ENCODE peak calls at places on chromosomes 13 and 19, in six cellular contexts. F is heart right ventricle, H is sigmoid colon, M is GM23338, A is ovary, W is Peyer's patch. Y is an unnamed sample.

GRCh38 chr13:45817833-45818232 is 33.7 kb downstream of the SIAH3 start:
- DNase-seq in F (no peak), H (no peak), M (peak; percentile 43), A (no peak), W (no peak), Y (no peak)

GRCh38 chr19:33430674-33431277 is 57.3 kb downstream of the CEBPG start:
- DNase-seq in F (peak; percentile 51), H (peak; percentile 69), M (peak; percentile 79), A (no peak), W (peak; percentile 83), Y (peak; percentile 52)

GRCh38 chr13:32852568-32852967 is 163.7 kb upstream of the KL start:
- DNase-seq in F (no peak), H (no peak), M (no peak), A (no peak), W (no peak), Y (no peak)

GRCh38 chr13:105827074-105827473 is 708.4 kb downstream of the EFNB2 start:
- DNase-seq in F (no peak), H (no peak), M (no peak), A (no peak), W (no peak), Y (no peak)

GRCh38 chr19:4678881-4679379 is 8.8 kb upstream of the MYDGF start:
- DNase-seq in F (no peak), H (no peak), M (peak; percentile 98), A (peak; percentile 72), W (no peak), Y (no peak)

GRCh38 chr19:34824686-34825085 is 51.7 kb upstream of the ZNF599 start:
- DNase-seq in F (no peak), H (no peak), M (no peak), A (no peak), W (no peak), Y (no peak)

GRCh38 chr19:53394522-53394973 is 401 bp upstream of the ZNF765 start:
- DNase-seq in F (peak; percentile 49), H (peak; percentile 80), M (peak; percentile 84), A (peak; percentile 48), W (no peak), Y (no peak)

GRCh38 chr19:7470540-7471305 is 18.1 kb downstream of the PEX11G start:
- DNase-seq in F (no peak), H (no peak), M (no peak), A (no peak), W (no peak), Y (no peak)

GRCh38 chr13:48155850-48156249 is 60.9 kb upstream of the MED4 start:
- DNase-seq in F (no peak), H (no peak), M (no peak), A (no peak), W (no peak), Y (peak; percentile 83)

GRCh38 chr13:46321494-46322225 is 65.4 kb downstream of the RUBCNL start:
- DNase-seq in F (peak; percentile 34), H (no peak), M (peak; percentile 68), A (no peak), W (no peak), Y (peak; percentile 65)

GRCh38 chr13:79870123-79870522 is 389.2 kb downstream of the NDFIP2 start:
- DNase-seq in F (no peak), H (no peak), M (peak; percentile 23), A (no peak), W (no peak), Y (no peak)

GRCh38 chr19:55585658-55586339 is 5.2 kb upstream of the ZNF579 start:
- DNase-seq in F (peak; percentile 88), H (peak; percentile 89), M (peak; percentile 90), A (peak; percentile 92), W (peak; percentile 67), Y (no peak)

GRCh38 chr19:50410109-50410508 is 8.6 kb upstream of the SPIB start:
- DNase-seq in F (no peak), H (no peak), M (no peak), A (no peak), W (no peak), Y (no peak)

GRCh38 chr19:42634409-42635232 is 39.9 kb upstream of the CEACAM8 start:
- DNase-seq in F (no peak), H (no peak), M (peak; percentile 83), A (no peak), W (no peak), Y (no peak)

GRCh38 chr13:108959254-108959653 is 329.8 kb downstream of the MYO16 start:
- DNase-seq in F (no peak), H (no peak), M (no peak), A (no peak), W (no peak), Y (no peak)

GRCh38 chr13:113887700-113888201 is 23.9 kb upstream of the GAS6 start:
- DNase-seq in F (no peak), H (no peak), M (no peak), A (no peak), W (no peak), Y (no peak)

GRCh38 chr13:38664920-38665319 is 22.0 kb upstream of the FREM2 start:
- DNase-seq in F (no peak), H (no peak), M (no peak), A (no peak), W (no peak), Y (no peak)

GRCh38 chr13:41137951-41138350 is 5.3 kb upstream of the KBTBD6 start:
- DNase-seq in F (no peak), H (no peak), M (no peak), A (no peak), W (no peak), Y (no peak)

GRCh38 chr13:22801402-22802003 is 379.3 kb upstream of the SGCG start:
- DNase-seq in F (no peak), H (no peak), M (peak; percentile 56), A (no peak), W (no peak), Y (no peak)

GRCh38 chr19:16315825-16316505 is 8.7 kb upstream of the KLF2 start:
- DNase-seq in F (peak; percentile 77), H (peak; percentile 90), M (no peak), A (peak; percentile 84), W (no peak), Y (no peak)

GRCh38 chr13:28147489-28147888 is 9.1 kb downstream of the PAN3 start:
- DNase-seq in F (no peak), H (no peak), M (no peak), A (no peak), W (no peak), Y (no peak)

GRCh38 chr13:114115191-114115671 is 17.2 kb downstream of the RASA3 start:
- DNase-seq in F (peak; percentile 17), H (peak; percentile 72), M (no peak), A (no peak), W (peak; percentile 78), Y (no peak)

GRCh38 chr19:56727731-56728130 is 56.2 kb upstream of the ZNF835 start:
- DNase-seq in F (no peak), H (no peak), M (no peak), A (no peak), W (no peak), Y (no peak)

GRCh38 chr13:72166102-72166660 is 299.2 kb upstream of the DACH1 start:
- DNase-seq in F (no peak), H (no peak), M (no peak), A (no peak), W (no peak), Y (no peak)

DNA sequence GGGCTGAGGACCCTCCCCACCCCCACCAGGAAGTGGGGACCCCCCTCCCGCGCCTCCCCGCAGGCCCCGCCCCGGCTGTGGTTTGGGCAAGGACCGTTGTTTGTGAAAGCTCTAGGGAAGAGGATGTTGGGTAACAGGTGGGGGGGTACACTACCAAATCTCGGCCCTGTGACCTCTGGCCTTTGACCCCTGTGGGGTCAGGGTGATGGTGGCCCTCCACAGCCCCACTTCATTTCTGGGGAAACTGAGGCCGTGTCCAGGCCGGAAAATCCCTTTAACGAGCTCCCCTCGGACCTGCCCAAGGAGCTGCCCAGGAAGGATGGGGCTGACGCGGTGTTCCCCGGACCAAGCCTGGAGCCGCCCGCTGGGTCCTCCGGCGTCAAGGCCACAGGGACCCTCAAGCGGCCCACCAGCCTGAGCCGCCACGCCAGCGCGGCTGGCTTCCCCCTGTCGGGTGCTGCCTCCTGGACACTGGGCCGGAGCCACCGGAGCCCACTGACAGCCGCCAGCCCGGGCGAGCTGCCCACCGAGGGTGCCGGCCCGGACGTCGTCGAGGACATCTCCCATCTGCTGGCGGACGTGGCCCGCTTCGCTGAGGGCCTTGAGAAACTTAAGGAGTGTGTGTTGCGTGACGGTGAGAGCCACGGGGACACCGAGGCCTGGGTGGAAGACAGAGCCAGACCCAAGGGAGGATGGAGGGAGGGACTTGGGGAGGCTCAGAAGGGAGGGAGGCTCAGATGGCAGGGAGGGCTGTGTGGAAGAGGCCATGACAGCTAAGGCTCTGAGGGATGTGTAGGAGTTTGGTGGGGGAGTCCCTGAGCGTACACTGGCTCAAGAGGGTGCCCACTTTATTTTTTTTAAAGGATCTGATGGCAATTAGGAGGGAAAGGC is 1.4 kb downstream of the ARHGAP45 start:
- DNase-seq in F (peak; percentile 45), H (no peak), M (no peak), A (no peak), W (no peak), Y (peak; percentile 78)
- H3K4me1 ChIP-seq in F (peaks cover 65% of the 10 kb centered on the region), H (peaks cover 52% of the 10 kb centered on the region), M (peaks cover 8% of the 10 kb centered on the region), A (no peaks in the 10 kb centered on the region), W (no peaks in the 10 kb centered on the region), Y (peaks cover 74% of the 10 kb centered on the region)

DNA sequence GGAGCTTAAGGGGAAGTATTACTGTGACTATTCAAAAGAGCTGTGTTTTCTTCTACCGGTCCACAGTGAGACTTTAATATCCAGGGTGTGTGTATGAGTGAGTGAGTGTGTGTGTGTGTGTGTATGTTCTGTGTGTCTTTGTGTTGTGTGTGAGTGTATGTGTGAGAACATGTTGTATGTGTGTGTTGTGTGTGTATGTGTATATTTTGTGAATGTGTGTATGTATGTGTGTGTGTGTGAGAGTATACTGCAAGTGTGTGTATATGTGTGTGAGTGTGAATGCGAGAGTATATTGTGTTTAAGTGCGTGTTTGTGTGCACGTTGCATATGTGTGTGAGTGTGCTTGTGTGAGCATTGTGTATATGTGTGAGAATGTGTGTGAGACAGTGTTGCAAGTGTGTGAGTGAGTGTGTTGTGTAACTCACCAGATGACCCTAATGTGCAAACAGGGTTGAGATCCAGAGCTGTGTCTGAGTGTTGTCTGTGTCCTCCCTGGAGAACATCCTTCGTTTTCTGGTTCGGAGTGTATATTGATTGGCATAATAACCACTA is 101.1 kb upstream of the RNF113B start:
- DNase-seq in F (no peak), H (no peak), M (no peak), A (no peak), W (no peak), Y (no peak)
- H3K4me1 ChIP-seq in F (peaks cover 9% of the 10 kb centered on the region), H (peaks cover 16% of the 10 kb centered on the region), M (peaks cover 52% of the 10 kb centered on the region), A (peaks cover 5% of the 10 kb centered on the region), W (no peaks in the 10 kb centered on the region), Y (no peaks in the 10 kb centered on the region)

GRCh38 chr19:12933287-12934072 is at the start of gene FARSA:
- DNase-seq in F (peak; percentile 94), H (peak; percentile 96), M (peak; percentile 98), A (peak; percentile 90), W (peak; percentile 92), Y (peak; percentile 81)

GRCh38 chr19:12936582-12936981 is 1.8 kb upstream of the CALR start:
- DNase-seq in F (no peak), H (no peak), M (no peak), A (no peak), W (no peak), Y (no peak)

GRCh38 chr19:12930002-12930645 is 3.4 kb downstream of the FARSA start:
- DNase-seq in F (no peak), H (no peak), M (no peak), A (no peak), W (no peak), Y (no peak)

GRCh38 chr19:12935071-12935470 is 1.6 kb upstream of the FARSA start:
- DNase-seq in F (no peak), H (no peak), M (no peak), A (no peak), W (no peak), Y (no peak)

GRCh38 chr19:12932392-12933286 is 872 bp downstream of the FARSA start:
- DNase-seq in F (no peak), H (no peak), M (no peak), A (no peak), W (no peak), Y (no peak)
- H3K4me1 ChIP-seq in F (peaks cover 34% of the 10 kb centered on the region), H (peaks cover 16% of the 10 kb centered on the region), M (peaks cover 16% of the 10 kb centered on the region), A (peaks cover 8% of the 10 kb centered on the region), W (peaks cover 4% of the 10 kb centered on the region), Y (peaks cover 30% of the 10 kb centered on the region)

GRCh38 chr19:47102561-47103135 is 10.9 kb downstream of the ZC3H4 start:
- DNase-seq in F (no peak), H (no peak), M (no peak), A (no peak), W (no peak), Y (no peak)
- H3K4me1 ChIP-seq in F (peaks cover 65% of the 10 kb centered on the region), H (peaks cover 69% of the 10 kb centered on the region), M (peaks cover 27% of the 10 kb centered on the region), A (peaks cover 2% of the 10 kb centered on the region), W (no peaks in the 10 kb centered on the region), Y (peaks cover 45% of the 10 kb centered on the region)